ENCODE peak calls at places on chromosomes 2 and 18, in nine cellular contexts. R, F, A, P, T, D, I, S and Y are unnamed samples.

GRCh38 chr2:128789776-128790455 is 471.2 kb upstream of the HS6ST1 start:
- DNase-seq in R (no peak), F (no peak), A (no peak), P (no peak), T (no peak), D (no peak), I (no peak), S (no peak), Y (no peak)

GRCh38 chr18:53909668-53910067 is 314.8 kb downstream of the MBD2 start:
- DNase-seq in R (no peak), F (no peak), A (no peak), P (no peak), T (no peak), D (no peak), I (no peak), S (peak; percentile 92), Y (no peak)

GRCh38 chr18:59540819-59541218 is 156.4 kb downstream of the CCBE1 start:
- DNase-seq in R (no peak), F (peak; percentile 71), A (no peak), P (no peak), T (no peak), D (no peak), I (no peak), S (no peak), Y (no peak)

GRCh38 chr2:37344453-37345361 is at the start of gene QPCT:
- DNase-seq in R (peak; percentile 70), F (peak; percentile 35), A (peak; percentile 56), P (peak; percentile 36), T (no peak), D (peak; percentile 49), I (peak; percentile 69), S (peak; percentile 62), Y (peak; percentile 69)

GRCh38 chr18:13584826-13585225 is 141.5 kb downstream of the FAM210A start:
- DNase-seq in R (no peak), F (peak; percentile 3), A (no peak), P (no peak), T (no peak), D (no peak), I (no peak), S (no peak), Y (no peak)

GRCh38 chr2:85813211-85813977 is 59.6 kb downstream of the ATOH8 start:
- DNase-seq in R (no peak), F (no peak), A (no peak), P (no peak), T (no peak), D (no peak), I (no peak), S (no peak), Y (no peak)

GRCh38 chr2:10901160-10901559 is 10.6 kb upstream of the KCNF1 start:
- DNase-seq in R (no peak), F (peak; percentile 40), A (no peak), P (no peak), T (peak; percentile 33), D (no peak), I (no peak), S (no peak), Y (no peak)

GRCh38 chr18:35507623-35508022 is 9.9 kb upstream of the INO80C start:
- DNase-seq in R (no peak), F (no peak), A (no peak), P (no peak), T (no peak), D (no peak), I (no peak), S (no peak), Y (no peak)

GRCh38 chr2:129070663-129071062 is 752.0 kb upstream of the HS6ST1 start:
- DNase-seq in R (no peak), F (no peak), A (no peak), P (no peak), T (no peak), D (no peak), I (no peak), S (no peak), Y (no peak)

GRCh38 chr18:64949885-64950284 is 800.9 kb upstream of the CDH7 start:
- DNase-seq in R (no peak), F (no peak), A (no peak), P (no peak), T (no peak), D (no peak), I (no peak), S (no peak), Y (no peak)

GRCh38 chr2:152025678-152026287 is 73.1 kb downstream of the CACNB4 start:
- DNase-seq in R (peak; percentile 72), F (peak; percentile 82), A (peak; percentile 86), P (peak; percentile 73), T (peak; percentile 89), D (peak; percentile 86), I (peak; percentile 84), S (peak; percentile 84), Y (peak; percentile 90)
- H3K4me3 ChIP-seq in R (peak overlapping the region; percentile 7), F (peak overlapping the region; percentile 37), A (peak overlapping the region; percentile 56), P (peak overlapping the region; percentile 3), T (peak overlapping the region; percentile 23), D (peak overlapping the region; percentile 49), I (no peak overlapping the region), S (no peak overlapping the region), Y (peak overlapping the region; percentile 35)

GRCh38 chr2:101310591-101311389 is 2.3 kb upstream of the RNF149 start:
- DNase-seq in R (no peak), F (no peak), A (no peak), P (no peak), T (no peak), D (no peak), I (no peak), S (no peak), Y (no peak)

GRCh38 chr2:101309211-101309700 is 755 bp upstream of the RNF149 start:
- DNase-seq in R (no peak), F (no peak), A (no peak), P (no peak), T (no peak), D (no peak), I (no peak), S (no peak), Y (no peak)

GRCh38 chr2:101307503-101307902 is 998 bp downstream of the RNF149 start:
- DNase-seq in R (no peak), F (peak; percentile 6), A (no peak), P (no peak), T (no peak), D (no peak), I (no peak), S (no peak), Y (no peak)

GRCh38 chr2:101307950-101308431 is 510 bp downstream of the RNF149 start:
- DNase-seq in R (peak; percentile 27), F (peak; percentile 11), A (peak; percentile 37), P (peak; percentile 22), T (peak; percentile 48), D (peak; percentile 38), I (peak; percentile 33), S (peak; percentile 45), Y (peak; percentile 63)

GRCh38 chr2:101308432-101309210 is at the start of gene RNF149:
- DNase-seq in R (peak; percentile 91), F (peak; percentile 96), A (peak; percentile 94), P (peak; percentile 91), T (peak; percentile 97), D (peak; percentile 95), I (peak; percentile 95), S (peak; percentile 89), Y (peak; percentile 97)
- H3K27ac ChIP-seq in R (peak within 1 kb of the TSS; percentile 93), F (peak within 1 kb of the TSS; percentile 75), A (peak within 1 kb of the TSS; percentile 93), P (peak within 1 kb of the TSS; percentile 86), T (peak within 1 kb of the TSS; percentile 91), D (peak within 1 kb of the TSS; percentile 71), I (peak within 1 kb of the TSS; percentile 95), S (no peak within 1 kb of the TSS), Y (peak within 1 kb of the TSS; percentile 95)

GRCh38 chr2:118489712-118490255 is 357.7 kb downstream of the EN1 start:
- DNase-seq in R (no peak), F (no peak), A (no peak), P (no peak), T (no peak), D (no peak), I (no peak), S (peak; percentile 60), Y (no peak)

GRCh38 chr2:118492335-118492734 is 355.1 kb downstream of the EN1 start:
- DNase-seq in R (no peak), F (peak; percentile 60), A (no peak), P (no peak), T (peak; percentile 18), D (no peak), I (no peak), S (peak; percentile 28), Y (no peak)

GRCh38 chr2:118495278-118495677 is 352.2 kb downstream of the EN1 start:
- DNase-seq in R (no peak), F (no peak), A (no peak), P (no peak), T (no peak), D (no peak), I (no peak), S (no peak), Y (no peak)

DNA sequence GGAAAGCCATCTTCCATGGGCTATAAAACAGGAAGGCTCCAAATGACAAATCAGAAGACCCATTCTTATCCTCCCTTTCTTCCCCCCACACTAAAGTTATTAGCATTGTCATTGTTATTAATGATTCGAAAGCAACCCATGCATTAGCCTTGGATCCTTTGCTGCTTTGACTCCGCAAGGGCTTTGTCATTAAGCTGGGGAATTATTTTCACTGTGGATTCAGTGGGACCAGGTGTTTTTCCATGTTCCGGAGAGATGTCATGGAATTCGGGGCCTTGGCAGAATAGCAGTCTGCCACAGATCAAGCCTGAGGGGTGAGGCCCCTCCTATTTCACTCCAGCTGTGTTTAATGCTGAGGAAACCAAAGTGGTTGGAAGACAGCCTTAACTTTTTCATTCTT is 357.1 kb downstream of the EN1 start:
- DNase-seq in R (no peak), F (no peak), A (no peak), P (no peak), T (no peak), D (no peak), I (no peak), S (peak; percentile 11), Y (no peak)
- H3K4me3 ChIP-seq in R (no peak overlapping the region), F (no peak overlapping the region), A (no peak overlapping the region), P (no peak overlapping the region), T (no peak overlapping the region), D (no peak overlapping the region), I (no peak overlapping the region), S (no peak overlapping the region), Y (no peak overlapping the region)

GRCh38 chr18:39724652-39725051 is 2159.1 kb upstream of the CELF4 start:
- DNase-seq in R (no peak), F (peak; percentile 7), A (no peak), P (no peak), T (no peak), D (no peak), I (no peak), S (no peak), Y (no peak)
- H3K27ac ChIP-seq in R (no peak overlapping the region), F (no peak overlapping the region), A (no peak overlapping the region), P (no peak overlapping the region), T (no peak overlapping the region), D (no peak overlapping the region), I (no peak overlapping the region), S (no peak overlapping the region), Y (no peak overlapping the region)